ENCODE peak calls at places on chromosomes 13 and 19, in eight cellular contexts. One of them, this sample, is unnamed.

GRCh38 chr19:49808762-49809154 is 4.3 kb downstream of the FUZ start:
- DNase-seq in AG08396: peak; percentile 95
- DNase-seq in H7: peak; percentile 100
- DNase-seq in amniotic epithelial cell: peak; percentile 65
- DNase-seq in CD4-positive, alpha-beta T cell: peak; percentile 82
- DNase-seq in fibroblast of lung: peak; percentile 73
- DNase-seq in SHP77 treated with DMSO at 0.1 percent for 48 hours: no peak
- DNase-seq in kidney tubule cell: peak; percentile 69
- DNase-seq in this sample: peak; percentile 51

GRCh38 chr19:3358919-3359849 is 7.2 kb upstream of the NFIC start:
- DNase-seq in AG08396: peak; percentile 90
- DNase-seq in H7: peak; percentile 91
- DNase-seq in amniotic epithelial cell: no peak
- DNase-seq in CD4-positive, alpha-beta T cell: peak; percentile 78
- DNase-seq in fibroblast of lung: peak; percentile 57
- DNase-seq in SHP77 treated with DMSO at 0.1 percent for 48 hours: no peak
- DNase-seq in kidney tubule cell: peak; percentile 61
- DNase-seq in this sample: no peak

GRCh38 chr19:40650749-40651305 is 39.6 kb downstream of the NUMBL start:
- DNase-seq in AG08396: peak; percentile 70
- DNase-seq in H7: no peak
- DNase-seq in amniotic epithelial cell: no peak
- DNase-seq in CD4-positive, alpha-beta T cell: no peak
- DNase-seq in fibroblast of lung: peak; percentile 87
- DNase-seq in SHP77 treated with DMSO at 0.1 percent for 48 hours: no peak
- DNase-seq in kidney tubule cell: no peak
- DNase-seq in this sample: peak; percentile 85

GRCh38 chr13:50085063-50085462 is 69.8 kb downstream of the KCNRG start:
- DNase-seq in AG08396: no peak
- DNase-seq in H7: peak; percentile 33
- DNase-seq in amniotic epithelial cell: no peak
- DNase-seq in CD4-positive, alpha-beta T cell: no peak
- DNase-seq in fibroblast of lung: no peak
- DNase-seq in SHP77 treated with DMSO at 0.1 percent for 48 hours: peak; percentile 36
- DNase-seq in kidney tubule cell: peak; percentile 53
- DNase-seq in this sample: no peak

GRCh38 chr13:99869830-99870229 is 101.7 kb downstream of the ZIC5 start:
- DNase-seq in AG08396: no peak
- DNase-seq in H7: no peak
- DNase-seq in amniotic epithelial cell: no peak
- DNase-seq in CD4-positive, alpha-beta T cell: no peak
- DNase-seq in fibroblast of lung: no peak
- DNase-seq in SHP77 treated with DMSO at 0.1 percent for 48 hours: no peak
- DNase-seq in kidney tubule cell: no peak
- DNase-seq in this sample: no peak

GRCh38 chr13:24172071-24172470 is 11.6 kb downstream of the SPATA13 start:
- DNase-seq in AG08396: no peak
- DNase-seq in H7: no peak
- DNase-seq in amniotic epithelial cell: no peak
- DNase-seq in CD4-positive, alpha-beta T cell: no peak
- DNase-seq in fibroblast of lung: no peak
- DNase-seq in SHP77 treated with DMSO at 0.1 percent for 48 hours: no peak
- DNase-seq in kidney tubule cell: no peak
- DNase-seq in this sample: no peak

GRCh38 chr13:109275848-109276247 is 510.5 kb downstream of the IRS2 start:
- DNase-seq in AG08396: no peak
- DNase-seq in H7: no peak
- DNase-seq in amniotic epithelial cell: peak; percentile 57
- DNase-seq in CD4-positive, alpha-beta T cell: no peak
- DNase-seq in fibroblast of lung: peak; percentile 48
- DNase-seq in SHP77 treated with DMSO at 0.1 percent for 48 hours: no peak
- DNase-seq in kidney tubule cell: peak; percentile 52
- DNase-seq in this sample: no peak

GRCh38 chr19:34241513-34242337 is 12.6 kb upstream of the GARRE1 start:
- DNase-seq in AG08396: no peak
- DNase-seq in H7: peak; percentile 87
- DNase-seq in amniotic epithelial cell: no peak
- DNase-seq in CD4-positive, alpha-beta T cell: peak; percentile 23
- DNase-seq in fibroblast of lung: no peak
- DNase-seq in SHP77 treated with DMSO at 0.1 percent for 48 hours: no peak
- DNase-seq in kidney tubule cell: peak; percentile 55
- DNase-seq in this sample: no peak

GRCh38 chr19:32890326-32890725 is 20.8 kb upstream of the SLC7A9 start:
- DNase-seq in AG08396: no peak
- DNase-seq in H7: peak; percentile 17
- DNase-seq in amniotic epithelial cell: no peak
- DNase-seq in CD4-positive, alpha-beta T cell: no peak
- DNase-seq in fibroblast of lung: no peak
- DNase-seq in SHP77 treated with DMSO at 0.1 percent for 48 hours: no peak
- DNase-seq in kidney tubule cell: no peak
- DNase-seq in this sample: no peak

GRCh38 chr13:96996886-96997285 is 2.6 kb upstream of the OXGR1 start:
- DNase-seq in AG08396: no peak
- DNase-seq in H7: no peak
- DNase-seq in amniotic epithelial cell: no peak
- DNase-seq in CD4-positive, alpha-beta T cell: no peak
- DNase-seq in fibroblast of lung: no peak
- DNase-seq in SHP77 treated with DMSO at 0.1 percent for 48 hours: no peak
- DNase-seq in kidney tubule cell: no peak
- DNase-seq in this sample: no peak

GRCh38 chr19:33110201-33110910 is 21.6 kb upstream of the WDR88 start:
- DNase-seq in AG08396: no peak
- DNase-seq in H7: no peak
- DNase-seq in amniotic epithelial cell: peak; percentile 46
- DNase-seq in CD4-positive, alpha-beta T cell: no peak
- DNase-seq in fibroblast of lung: peak; percentile 81
- DNase-seq in SHP77 treated with DMSO at 0.1 percent for 48 hours: no peak
- DNase-seq in kidney tubule cell: peak; percentile 78
- DNase-seq in this sample: peak; percentile 79

GRCh38 chr19:46659151-46660007 is 1.6 kb downstream of the DACT3 start:
- DNase-seq in AG08396: peak; percentile 64
- DNase-seq in H7: peak; percentile 88
- DNase-seq in amniotic epithelial cell: no peak
- DNase-seq in CD4-positive, alpha-beta T cell: no peak
- DNase-seq in fibroblast of lung: no peak
- DNase-seq in SHP77 treated with DMSO at 0.1 percent for 48 hours: no peak
- DNase-seq in kidney tubule cell: no peak
- DNase-seq in this sample: no peak

GRCh38 chr13:106986687-106987434 is 418.9 kb upstream of the ARGLU1 start:
- DNase-seq in AG08396: no peak
- DNase-seq in H7: no peak
- DNase-seq in amniotic epithelial cell: peak; percentile 66
- DNase-seq in CD4-positive, alpha-beta T cell: no peak
- DNase-seq in fibroblast of lung: no peak
- DNase-seq in SHP77 treated with DMSO at 0.1 percent for 48 hours: no peak
- DNase-seq in kidney tubule cell: no peak
- DNase-seq in this sample: no peak

GRCh38 chr13:51928231-51928630 is 66.5 kb downstream of the CCDC70 start:
- DNase-seq in AG08396: no peak
- DNase-seq in H7: no peak
- DNase-seq in amniotic epithelial cell: no peak
- DNase-seq in CD4-positive, alpha-beta T cell: no peak
- DNase-seq in fibroblast of lung: peak; percentile 2
- DNase-seq in SHP77 treated with DMSO at 0.1 percent for 48 hours: no peak
- DNase-seq in kidney tubule cell: peak; percentile 68
- DNase-seq in this sample: no peak

GRCh38 chr19:1259206-1259872 is 9.8 kb upstream of the CIRBP start:
- DNase-seq in AG08396: no peak
- DNase-seq in H7: peak; percentile 87
- DNase-seq in amniotic epithelial cell: peak; percentile 66
- DNase-seq in CD4-positive, alpha-beta T cell: peak; percentile 61
- DNase-seq in fibroblast of lung: peak; percentile 60
- DNase-seq in SHP77 treated with DMSO at 0.1 percent for 48 hours: no peak
- DNase-seq in kidney tubule cell: peak; percentile 85
- DNase-seq in this sample: no peak

GRCh38 chr13:114049026-114049425 is 75.2 kb upstream of the C13orf46 start:
- DNase-seq in AG08396: no peak
- DNase-seq in H7: no peak
- DNase-seq in amniotic epithelial cell: no peak
- DNase-seq in CD4-positive, alpha-beta T cell: peak; percentile 43
- DNase-seq in fibroblast of lung: no peak
- DNase-seq in SHP77 treated with DMSO at 0.1 percent for 48 hours: no peak
- DNase-seq in kidney tubule cell: no peak
- DNase-seq in this sample: no peak

GRCh38 chr13:93765811-93766210 is 539.2 kb downstream of the GPC6 start:
- DNase-seq in AG08396: no peak
- DNase-seq in H7: no peak
- DNase-seq in amniotic epithelial cell: no peak
- DNase-seq in CD4-positive, alpha-beta T cell: no peak
- DNase-seq in fibroblast of lung: no peak
- DNase-seq in SHP77 treated with DMSO at 0.1 percent for 48 hours: no peak
- DNase-seq in kidney tubule cell: no peak
- DNase-seq in this sample: no peak

GRCh38 chr19:52748336-52748950 is 13.6 kb upstream of the ZNF611 start:
- DNase-seq in AG08396: peak; percentile 20
- DNase-seq in H7: peak; percentile 50
- DNase-seq in amniotic epithelial cell: peak; percentile 44
- DNase-seq in CD4-positive, alpha-beta T cell: no peak
- DNase-seq in fibroblast of lung: peak; percentile 39
- DNase-seq in SHP77 treated with DMSO at 0.1 percent for 48 hours: peak; percentile 1
- DNase-seq in kidney tubule cell: peak; percentile 53
- DNase-seq in this sample: peak; percentile 27

GRCh38 chr19:6947745-6948144 is 60.4 kb downstream of the ADGRE1 start:
- DNase-seq in AG08396: peak; percentile 43
- DNase-seq in H7: no peak
- DNase-seq in amniotic epithelial cell: no peak
- DNase-seq in CD4-positive, alpha-beta T cell: no peak
- DNase-seq in fibroblast of lung: peak; percentile 29
- DNase-seq in SHP77 treated with DMSO at 0.1 percent for 48 hours: no peak
- DNase-seq in kidney tubule cell: peak; percentile 77
- DNase-seq in this sample: peak; percentile 6

GRCh38 chr19:16051254-16052025 is 24.9 kb upstream of the TPM4 start:
- DNase-seq in AG08396: no peak
- DNase-seq in H7: peak; percentile 32
- DNase-seq in amniotic epithelial cell: peak; percentile 59
- DNase-seq in CD4-positive, alpha-beta T cell: peak; percentile 31
- DNase-seq in fibroblast of lung: no peak
- DNase-seq in SHP77 treated with DMSO at 0.1 percent for 48 hours: no peak
- DNase-seq in kidney tubule cell: no peak
- DNase-seq in this sample: no peak

GRCh38 chr19:8028951-8029491 is 23.5 kb upstream of the CCL25 start:
- DNase-seq in AG08396: no peak
- DNase-seq in H7: peak; percentile 85
- DNase-seq in amniotic epithelial cell: peak; percentile 15
- DNase-seq in CD4-positive, alpha-beta T cell: no peak
- DNase-seq in fibroblast of lung: peak; percentile 19
- DNase-seq in SHP77 treated with DMSO at 0.1 percent for 48 hours: no peak
- DNase-seq in kidney tubule cell: no peak
- DNase-seq in this sample: no peak

GRCh38 chr13:45691667-45692066 is 10.5 kb upstream of the CBY2 start:
- DNase-seq in AG08396: no peak
- DNase-seq in H7: no peak
- DNase-seq in amniotic epithelial cell: no peak
- DNase-seq in CD4-positive, alpha-beta T cell: no peak
- DNase-seq in fibroblast of lung: no peak
- DNase-seq in SHP77 treated with DMSO at 0.1 percent for 48 hours: no peak
- DNase-seq in kidney tubule cell: no peak
- DNase-seq in this sample: no peak

GRCh38 chr13:36712290-36712689 is 38.5 kb downstream of the SERTM1 start:
- DNase-seq in AG08396: no peak
- DNase-seq in H7: no peak
- DNase-seq in amniotic epithelial cell: no peak
- DNase-seq in CD4-positive, alpha-beta T cell: no peak
- DNase-seq in fibroblast of lung: peak; percentile 20
- DNase-seq in SHP77 treated with DMSO at 0.1 percent for 48 hours: no peak
- DNase-seq in kidney tubule cell: no peak
- DNase-seq in this sample: no peak

GRCh38 chr13:51666316-51666715 is 82.1 kb downstream of the WDFY2 start:
- DNase-seq in AG08396: no peak
- DNase-seq in H7: no peak
- DNase-seq in amniotic epithelial cell: no peak
- DNase-seq in CD4-positive, alpha-beta T cell: no peak
- DNase-seq in fibroblast of lung: no peak
- DNase-seq in SHP77 treated with DMSO at 0.1 percent for 48 hours: no peak
- DNase-seq in kidney tubule cell: no peak
- DNase-seq in this sample: no peak

GRCh38 chr13:97223711-97224461 is 1.8 kb downstream of the MBNL2 start:
- DNase-seq in AG08396: peak; percentile 52
- DNase-seq in H7: peak; percentile 24
- DNase-seq in amniotic epithelial cell: peak; percentile 95
- DNase-seq in CD4-positive, alpha-beta T cell: no peak
- DNase-seq in fibroblast of lung: peak; percentile 95
- DNase-seq in SHP77 treated with DMSO at 0.1 percent for 48 hours: peak; percentile 70
- DNase-seq in kidney tubule cell: peak; percentile 88
- DNase-seq in this sample: peak; percentile 95

GRCh38 chr19:1085053-1085658 is 10.0 kb downstream of the POLR2E start:
- DNase-seq in AG08396: no peak
- DNase-seq in H7: no peak
- DNase-seq in amniotic epithelial cell: no peak
- DNase-seq in CD4-positive, alpha-beta T cell: no peak
- DNase-seq in fibroblast of lung: no peak
- DNase-seq in SHP77 treated with DMSO at 0.1 percent for 48 hours: no peak
- DNase-seq in kidney tubule cell: no peak
- DNase-seq in this sample: no peak

GRCh38 chr19:18340990-18341868 is 831 bp downstream of the PGPEP1 start:
- DNase-seq in AG08396: peak; percentile 80
- DNase-seq in H7: peak; percentile 84
- DNase-seq in amniotic epithelial cell: peak; percentile 25
- DNase-seq in CD4-positive, alpha-beta T cell: peak; percentile 57
- DNase-seq in fibroblast of lung: peak; percentile 48
- DNase-seq in SHP77 treated with DMSO at 0.1 percent for 48 hours: no peak
- DNase-seq in kidney tubule cell: peak; percentile 68
- DNase-seq in this sample: peak; percentile 22

GRCh38 chr13:27541386-27541785 is 78.9 kb downstream of the LNX2 start:
- DNase-seq in AG08396: no peak
- DNase-seq in H7: no peak
- DNase-seq in amniotic epithelial cell: peak; percentile 78
- DNase-seq in CD4-positive, alpha-beta T cell: no peak
- DNase-seq in fibroblast of lung: peak; percentile 1
- DNase-seq in SHP77 treated with DMSO at 0.1 percent for 48 hours: no peak
- DNase-seq in kidney tubule cell: no peak
- DNase-seq in this sample: no peak

GRCh38 chr13:51292000-51292550 is 47.4 kb upstream of the SERPINE3 start:
- DNase-seq in AG08396: peak; percentile 20
- DNase-seq in H7: no peak
- DNase-seq in amniotic epithelial cell: no peak
- DNase-seq in CD4-positive, alpha-beta T cell: no peak
- DNase-seq in fibroblast of lung: peak; percentile 77
- DNase-seq in SHP77 treated with DMSO at 0.1 percent for 48 hours: no peak
- DNase-seq in kidney tubule cell: no peak
- DNase-seq in this sample: peak; percentile 78

GRCh38 chr19:35958660-35959039 is 22.5 kb downstream of the LRFN3 start:
- DNase-seq in AG08396: no peak
- DNase-seq in H7: no peak
- DNase-seq in amniotic epithelial cell: no peak
- DNase-seq in CD4-positive, alpha-beta T cell: no peak
- DNase-seq in fibroblast of lung: no peak
- DNase-seq in SHP77 treated with DMSO at 0.1 percent for 48 hours: no peak
- DNase-seq in kidney tubule cell: no peak
- DNase-seq in this sample: no peak

GRCh38 chr19:48473161-48473966 is 4.2 kb downstream of the CYTH2 start:
- DNase-seq in AG08396: no peak
- DNase-seq in H7: no peak
- DNase-seq in amniotic epithelial cell: no peak
- DNase-seq in CD4-positive, alpha-beta T cell: no peak
- DNase-seq in fibroblast of lung: no peak
- DNase-seq in SHP77 treated with DMSO at 0.1 percent for 48 hours: no peak
- DNase-seq in kidney tubule cell: peak; percentile 76
- DNase-seq in this sample: no peak

GRCh38 chr19:48558018-48558684 is 6.2 kb downstream of the SULT2B1 start:
- DNase-seq in AG08396: peak; percentile 64
- DNase-seq in H7: peak; percentile 84
- DNase-seq in amniotic epithelial cell: peak; percentile 85
- DNase-seq in CD4-positive, alpha-beta T cell: no peak
- DNase-seq in fibroblast of lung: peak; percentile 66
- DNase-seq in SHP77 treated with DMSO at 0.1 percent for 48 hours: no peak
- DNase-seq in kidney tubule cell: peak; percentile 92
- DNase-seq in this sample: peak; percentile 52

GRCh38 chr13:97109256-97109655 is 112.9 kb upstream of the MBNL2 start:
- DNase-seq in AG08396: no peak
- DNase-seq in H7: no peak
- DNase-seq in amniotic epithelial cell: peak; percentile 42
- DNase-seq in CD4-positive, alpha-beta T cell: no peak
- DNase-seq in fibroblast of lung: no peak
- DNase-seq in SHP77 treated with DMSO at 0.1 percent for 48 hours: no peak
- DNase-seq in kidney tubule cell: no peak
- DNase-seq in this sample: no peak

GRCh38 chr13:101875717-101876393 is 423.4 kb downstream of the ITGBL1 start:
- DNase-seq in AG08396: peak; percentile 13
- DNase-seq in H7: no peak
- DNase-seq in amniotic epithelial cell: peak; percentile 89
- DNase-seq in CD4-positive, alpha-beta T cell: no peak
- DNase-seq in fibroblast of lung: peak; percentile 89
- DNase-seq in SHP77 treated with DMSO at 0.1 percent for 48 hours: peak; percentile 99
- DNase-seq in kidney tubule cell: peak; percentile 78
- DNase-seq in this sample: peak; percentile 88

This sample was measured in astrocyte.